ENCODE peak calls at places on chromosomes 1 and 21, in seven cellular contexts. V, L, R, U, W, I and Q are unnamed samples.

GRCh38 chr1:89512996-89513395 is 11.6 kb upstream of the LRRC8B start:
- DNase-seq in U (no peak), R (no peak), W (no peak), L (no peak), V (no peak), I (no peak), Q (no peak)

GRCh38 chr21:42237577-42237976 is 18.6 kb downstream of the ABCG1 start:
- DNase-seq in I (no peak), L (no peak), V (no peak), U (no peak), R (no peak), W (no peak), Q (no peak)

GRCh38 chr1:50420283-50420682 is 3.0 kb downstream of the DMRTA2 start:
- DNase-seq in W (no peak), V (no peak), I (no peak), L (no peak), R (no peak), U (no peak), Q (no peak)

GRCh38 chr1:163267962-163268361 is 53.8 kb upstream of the NUF2 start:
- DNase-seq in W (no peak), V (no peak), U (no peak), R (no peak), L (peak; percentile 55), I (no peak), Q (no peak)

GRCh38 chr1:214658785-214659184 is 55.8 kb downstream of the CENPF start:
- DNase-seq in L (peak; percentile 32), R (no peak), V (peak; percentile 7), U (no peak), W (no peak), I (peak; percentile 53), Q (no peak)

GRCh38 chr1:30404341-30404740 is 319.0 kb downstream of the MATN1 start:
- DNase-seq in W (no peak), R (no peak), U (no peak), V (no peak), I (no peak), L (no peak), Q (no peak)

GRCh38 chr1:94755675-94756074 is 64.5 kb upstream of the SLC44A3 start:
- DNase-seq in W (peak; percentile 97), V (no peak), U (no peak), R (no peak), I (peak; percentile 99), L (peak; percentile 97), Q (peak; percentile 91)

GRCh38 chr21:33425825-33426224 is 22.6 kb downstream of the IFNGR2 start:
- DNase-seq in I (peak; percentile 24), L (no peak), U (no peak), W (no peak), R (no peak), V (no peak), Q (no peak)

GRCh38 chr1:43512681-43513080 is 18.0 kb upstream of the PTPRF start:
- DNase-seq in U (no peak), L (no peak), V (no peak), W (no peak), R (no peak), I (no peak), Q (no peak)

GRCh38 chr1:20223659-20224058 is 37.3 kb upstream of the PLA2G2C start:
- DNase-seq in V (no peak), U (no peak), I (no peak), R (no peak), W (no peak), L (no peak), Q (no peak)

GRCh38 chr1:118988186-118989005 is at the start of gene TBX15:
- DNase-seq in W (no peak), V (no peak), L (no peak), I (no peak), R (no peak), U (no peak), Q (no peak)

GRCh38 chr1:42311897-42312296 is 23.1 kb downstream of the FOXJ3 start:
- DNase-seq in U (no peak), R (no peak), L (no peak), V (no peak), I (no peak), W (no peak), Q (no peak)

GRCh38 chr1:182035097-182035770 is 26.3 kb downstream of the ZNF648 start:
- DNase-seq in W (no peak), U (no peak), R (no peak), L (no peak), I (no peak), V (no peak), Q (no peak)

GRCh38 chr1:68973459-68974244 is 476.8 kb upstream of the DEPDC1 start:
- DNase-seq in L (peak; percentile 75), W (peak; percentile 49), U (no peak), I (peak; percentile 44), R (no peak), V (no peak), Q (no peak)

GRCh38 chr1:243791586-243792267 is 58.3 kb downstream of the AKT3 start:
- DNase-seq in L (no peak), U (no peak), W (no peak), R (no peak), V (no peak), I (no peak), Q (no peak)

GRCh38 chr21:28215214-28215954 is 777.3 kb downstream of the LTN1 start:
- DNase-seq in U (no peak), R (no peak), W (no peak), L (peak; percentile 53), V (no peak), I (peak; percentile 69), Q (peak; percentile 66)

GRCh38 chr1:169201084-169201619 is 94.7 kb downstream of the ATP1B1 start:
- DNase-seq in V (no peak), U (no peak), L (peak; percentile 92), W (peak; percentile 32), I (peak; percentile 69), R (no peak), Q (peak; percentile 34)

GRCh38 chr1:66503841-66504470 is 30.0 kb upstream of the SGIP1 start:
- DNase-seq in V (peak; percentile 26), L (peak; percentile 59), R (no peak), U (no peak), I (peak; percentile 81), W (peak; percentile 36), Q (no peak)

GRCh38 chr1:178609015-178609414 is 96.1 kb downstream of the TEX35 start:
- DNase-seq in W (no peak), L (peak; percentile 79), I (peak; percentile 92), R (no peak), U (no peak), V (no peak), Q (peak; percentile 73)

GRCh38 chr1:19812875-19813650 is 2.0 kb downstream of the RNF186 start:
- DNase-seq in I (no peak), W (no peak), L (no peak), R (no peak), V (no peak), U (no peak), Q (peak; percentile 32)

GRCh38 chr21:41964171-41964570 is 10.4 kb upstream of the C2CD2 start:
- DNase-seq in W (no peak), L (no peak), V (no peak), U (no peak), I (no peak), R (no peak), Q (no peak)

DNA sequence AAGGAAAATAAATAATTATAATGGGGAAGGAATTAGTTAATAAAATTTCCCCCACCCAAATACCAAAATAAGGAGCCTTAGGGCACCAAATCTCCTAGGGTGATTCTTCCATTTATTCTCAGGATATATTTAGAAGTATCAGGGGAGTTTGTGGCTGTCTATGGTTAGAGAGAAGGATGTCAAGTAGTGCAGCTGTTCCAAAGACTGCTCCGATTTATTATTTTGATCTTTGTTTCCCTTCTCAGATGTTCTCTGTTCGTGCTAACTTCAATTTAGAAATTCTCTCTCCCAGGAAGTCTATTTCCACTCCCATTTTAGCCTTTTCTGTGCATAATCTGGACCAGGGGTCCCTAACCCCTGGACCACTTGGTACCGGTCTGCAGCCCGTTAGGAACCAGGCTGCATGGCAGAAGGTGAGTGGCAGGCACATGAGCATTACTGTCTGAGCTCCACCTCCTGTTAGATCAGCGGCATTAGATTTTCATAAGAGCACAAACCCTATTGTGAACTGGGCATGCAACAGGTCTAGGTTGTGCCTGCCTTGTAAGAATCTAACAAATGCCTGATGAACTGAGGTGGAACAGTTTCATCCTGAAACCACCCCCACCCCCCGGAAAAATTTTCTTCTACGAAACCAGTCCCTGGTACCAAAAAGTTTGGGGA is 9.3 kb upstream of the MAST2 start:
- DNase-seq in U (no peak), I (no peak), V (no peak), W (no peak), R (no peak), L (no peak), Q (no peak)
- TF ChIP-seq CTCF in U (no peak), I (no peak), V (no peak), W (no peak), R (peak; percentile 31), L (no peak), Q (no peak)

GRCh38 chr21:30680586-30680985 is 37.9 kb downstream of the KRTAP20-3 start:
- DNase-seq in L (no peak), U (no peak), V (no peak), W (no peak), I (no peak), R (no peak), Q (no peak)
- H3K4me3 ChIP-seq in L (no peak overlapping the region), U (no peak overlapping the region), V (no peak overlapping the region), W (no peak overlapping the region), I (no peak overlapping the region), R (no peak overlapping the region), Q (no peak overlapping the region)

DNA sequence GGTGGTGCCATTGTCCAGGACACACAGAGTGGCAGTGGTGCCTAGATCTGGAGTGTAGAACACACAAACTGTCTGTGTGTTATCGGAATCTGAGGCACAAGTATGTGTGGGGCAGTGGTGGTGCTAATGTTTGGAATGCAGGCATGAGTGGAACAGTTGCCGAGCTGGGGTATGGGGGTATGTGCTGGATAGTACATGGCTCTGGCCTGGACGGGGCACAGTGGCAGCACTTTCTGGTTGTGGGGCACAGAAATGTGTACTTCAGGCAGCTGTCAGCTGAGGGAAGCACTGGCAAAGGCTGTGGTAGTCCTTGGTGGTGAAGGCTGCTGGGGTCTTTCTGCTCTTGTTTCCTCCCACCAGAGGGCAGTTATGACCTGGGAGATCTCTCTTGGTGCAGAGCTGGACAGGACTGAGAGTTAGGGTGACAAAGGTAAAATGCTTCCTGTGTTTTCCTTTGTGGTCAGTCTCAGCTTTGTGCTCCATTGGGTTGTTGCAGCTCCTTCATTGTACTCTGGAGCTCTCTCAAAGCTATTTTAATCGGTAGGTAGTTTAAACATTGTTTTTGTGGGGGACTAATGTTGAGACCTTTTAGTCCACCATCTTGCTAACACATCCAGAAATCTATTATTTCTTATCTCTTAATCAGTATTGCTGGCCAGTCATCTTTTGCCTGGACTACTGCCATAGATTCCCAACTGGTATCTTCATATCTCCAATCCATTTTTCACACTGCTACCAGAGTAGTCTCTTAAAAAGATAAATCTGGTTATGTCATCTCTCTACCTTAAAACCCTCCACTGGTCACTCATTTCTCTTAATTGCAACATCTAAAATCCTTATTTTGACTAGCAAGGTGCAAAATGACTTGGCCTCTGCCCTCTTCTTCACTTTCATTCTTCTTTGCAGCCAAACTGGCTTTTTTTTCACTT is 83.9 kb upstream of the NBPF4 start:
- DNase-seq in U (no peak), L (no peak), V (no peak), I (no peak), R (no peak), W (no peak), Q (no peak)
- TF ChIP-seq CTCF in U (no peak), L (no peak), V (no peak), I (no peak), R (no peak), W (peak; percentile 11), Q (peak; percentile 15)

DNA sequence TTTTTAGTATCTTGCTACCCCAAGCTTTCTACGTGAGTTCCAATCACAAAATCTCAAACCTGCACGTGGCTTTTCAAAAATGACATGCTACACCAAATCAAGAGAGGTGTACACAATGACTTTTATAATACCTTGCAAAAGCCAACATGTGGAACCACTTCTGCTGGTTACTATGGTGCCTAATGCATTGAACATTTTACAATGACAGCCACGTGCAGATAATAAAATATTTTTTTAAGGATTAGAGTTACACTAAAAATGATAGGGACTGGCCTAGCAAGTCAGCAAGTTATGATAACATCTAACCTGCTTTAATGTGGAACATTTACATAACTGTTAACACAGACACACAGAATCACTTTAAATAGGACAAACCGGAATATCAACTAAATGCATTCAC is 30.2 kb downstream of the EYA3 start:
- DNase-seq in R (no peak), L (no peak), W (no peak), I (no peak), U (no peak), V (no peak), Q (no peak)
- H3K4me3 ChIP-seq in R (no peak overlapping the region), L (no peak overlapping the region), W (no peak overlapping the region), I (no peak overlapping the region), U (no peak overlapping the region), V (no peak overlapping the region), Q (no peak overlapping the region)